ENCODE peak calls at places on chromosomes 5 and 9, in nine cellular contexts. L is epithelial cell of esophagus; G is NCI-H510A treated with DMSO at 0.1 percent for 48 hours; C is T-helper 9 cell; M is CD4-positive, CD25-positive, alpha-beta regulatory T cell; X is kidney tubule cell; F is NCI-H1105; T is LNCaP clone FGC; Q is stimulated activated CD8-positive, alpha-beta memory T cell treated with anti-CD3 and anti-CD28 coated beads, Interleukin-4, amount 100 ng/mL, for 1 hour. U is an unnamed sample.

GRCh38 chr5:7000316-7000715 is 287.1 kb downstream of the TENT4A start:
- DNase-seq in C (no peak), G (no peak), M (no peak), X (no peak), F (no peak), T (no peak), Q (no peak), L (peak), U (no peak)

GRCh38 chr5:150753863-150754262 is 5.0 kb downstream of the DCTN4 start:
- DNase-seq in X (no peak), T (peak), C (no peak), M (no peak), Q (no peak), G (no peak), L (no peak), F (no peak), U (no peak)

GRCh38 chr9:106885451-106885850 is 22.5 kb downstream of the ZNF462 start:
- DNase-seq in G (no peak), Q (no peak), T (no peak), F (no peak), X (peak), M (no peak), C (no peak), L (peak), U (no peak)

GRCh38 chr9:30065888-30066287 is 2318.6 kb upstream of the ACO1 start:
- DNase-seq in X (no peak), C (no peak), L (no peak), F (no peak), Q (no peak), M (no peak), G (no peak), T (peak), U (no peak)

GRCh38 chr5:21199087-21199486 is 1211.1 kb upstream of the CDH18 start:
- DNase-seq in T (no peak), F (peak), Q (no peak), G (no peak), C (no peak), X (no peak), M (no peak), L (no peak), U (no peak)

GRCh38 chr9:137136926-137137607 is 1.9 kb upstream of the GRIN1 start:
- DNase-seq in T (no peak), X (no peak), G (no peak), M (no peak), F (no peak), L (no peak), C (no peak), Q (no peak), U (no peak)

GRCh38 chr9:91066042-91066415 is 264.4 kb downstream of the SYK start:
- DNase-seq in C (no peak), G (no peak), M (no peak), L (no peak), X (no peak), Q (no peak), F (no peak), T (no peak), U (no peak)

GRCh38 chr5:172282277-172283019 is 1.1 kb downstream of the UBTD2 start:
- DNase-seq in M (no peak), Q (no peak), F (no peak), X (peak), L (peak), C (no peak), G (no peak), T (no peak), U (no peak)

GRCh38 chr5:140113180-140113698 is 670 bp upstream of the PURA start:
- DNase-seq in X (no peak), M (no peak), L (no peak), T (no peak), Q (no peak), F (no peak), G (no peak), C (peak), U (peak)

GRCh38 chr9:34085581-34086500 is 37.2 kb upstream of the UBAP2 start:
- DNase-seq in G (no peak), F (no peak), M (peak), C (no peak), Q (no peak), L (no peak), T (no peak), X (no peak), U (peak)

GRCh38 chr5:117455236-117456233 is 880.9 kb upstream of the SEMA6A start:
- DNase-seq in M (no peak), X (peak), G (peak), F (no peak), C (no peak), T (no peak), Q (no peak), L (no peak), U (peak)

GRCh38 chr5:171598279-171599152 is 179.1 kb downstream of the FGF18 start:
- DNase-seq in X (no peak), C (no peak), F (no peak), M (no peak), T (no peak), Q (no peak), G (no peak), L (no peak), U (no peak)

U was measured in testis.